ENCODE peak calls at places on chromosome 3, in four cellular contexts. One of them, this sample, is unnamed.

GRCh38 chr3:195207056-195207455 is 63.9 kb downstream of the XXYLT1 start:
- DNase-seq in K562: no peak
- DNase-seq in GM12878: no peak
- DNase-seq in H1: no peak
- DNase-seq in this sample: no peak

GRCh38 chr3:90033242-90033641 is 925.8 kb downstream of the EPHA3 start:
- DNase-seq in H1: no peak
- DNase-seq in K562: no peak
- DNase-seq in GM12878: no peak
- DNase-seq in this sample: no peak

GRCh38 chr3:49388416-49388815 is 23.4 kb downstream of the RHOA start:
- DNase-seq in K562: no peak
- DNase-seq in H1: no peak
- DNase-seq in GM12878: no peak
- DNase-seq in this sample: no peak

GRCh38 chr3:197231326-197231725 is 67.1 kb downstream of the DLG1 start:
- DNase-seq in K562: no peak
- DNase-seq in GM12878: no peak
- DNase-seq in H1: no peak
- DNase-seq in this sample: no peak

GRCh38 chr3:83074485-83074884 is 1313.0 kb upstream of the GBE1 start:
- DNase-seq in GM12878: no peak
- DNase-seq in K562: no peak
- DNase-seq in H1: no peak
- DNase-seq in this sample: no peak

GRCh38 chr3:194274424-194275085 is 76.6 kb downstream of the CPN2 start:
- DNase-seq in K562: no peak
- DNase-seq in GM12878: no peak
- DNase-seq in H1: no peak
- DNase-seq in this sample: no peak

GRCh38 chr3:52062499-52062898 is 6.1 kb upstream of the DUSP7 start:
- DNase-seq in GM12878: peak
- DNase-seq in H1: no peak
- DNase-seq in K562: no peak
- DNase-seq in this sample: no peak

GRCh38 chr3:28853830-28854229 is 427.0 kb upstream of the RBMS3 start:
- DNase-seq in K562: no peak
- DNase-seq in H1: no peak
- DNase-seq in GM12878: no peak
- DNase-seq in this sample: no peak

GRCh38 chr3:127655641-127656040 is 17.1 kb upstream of the ABTB1 start:
- DNase-seq in H1: no peak
- DNase-seq in GM12878: no peak
- DNase-seq in K562: no peak
- DNase-seq in this sample: no peak

GRCh38 chr3:4139462-4140140 is 163.6 kb upstream of the SETMAR start:
- DNase-seq in H1: no peak
- DNase-seq in GM12878: no peak
- DNase-seq in K562: no peak
- DNase-seq in this sample: no peak

GRCh38 chr3:184345678-184346144 is 8.3 kb downstream of the FAM131A start:
- DNase-seq in GM12878: no peak
- DNase-seq in K562: peak
- DNase-seq in H1: no peak
- DNase-seq in this sample: peak
- H3K9ac ChIP-seq in GM12878: no peak
- H3K9ac ChIP-seq in K562: peak
- H3K9ac ChIP-seq in H1: no peak
- H3K9ac ChIP-seq in this sample: no peak

DNA sequence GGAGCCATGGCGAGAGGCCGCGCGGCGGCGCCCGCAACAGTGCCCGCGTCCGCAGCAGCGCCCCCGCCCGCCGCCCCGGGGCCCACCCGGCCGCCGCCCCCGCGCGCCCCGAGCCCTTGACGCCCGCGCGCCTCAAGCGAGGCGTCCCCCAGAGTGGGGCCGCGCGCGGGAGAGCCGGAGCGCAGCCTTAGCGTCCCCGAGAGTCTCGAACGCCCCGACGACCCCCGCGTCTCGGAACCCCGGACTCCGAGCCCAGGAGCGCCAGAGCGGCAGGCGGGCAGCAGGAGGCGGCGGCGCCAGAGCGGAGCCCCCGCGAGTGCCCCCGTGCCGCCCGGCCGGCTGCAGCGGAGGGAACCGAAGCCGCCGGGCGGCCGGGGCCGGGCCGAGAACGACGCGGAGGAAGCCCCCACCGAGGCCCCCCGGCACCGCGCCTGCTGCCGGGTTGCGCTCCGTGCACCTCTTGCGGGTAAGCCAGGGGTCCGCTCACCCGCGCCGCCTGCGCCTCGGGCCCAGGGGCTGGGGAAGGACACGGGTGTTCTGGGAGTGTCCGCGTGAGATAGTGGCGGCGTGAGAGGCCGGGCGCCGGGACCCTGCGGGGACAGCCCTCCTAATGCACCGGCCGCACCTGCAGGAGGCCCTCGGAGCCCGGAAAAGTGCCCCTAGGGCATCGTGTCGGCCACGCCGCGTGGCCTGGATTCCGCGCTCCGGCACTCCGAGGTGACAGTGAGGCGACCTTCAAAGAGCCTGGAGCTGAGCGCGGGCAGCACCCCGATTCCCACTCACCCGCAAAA is 51.9 kb upstream of the ULK4 start:
- DNase-seq in K562: peak
- DNase-seq in GM12878: no peak
- DNase-seq in H1: no peak
- DNase-seq in this sample: peak
- TF ChIP-seq NRF1 in K562: peak
- TF ChIP-seq NRF1 in GM12878: no peak
- TF ChIP-seq NRF1 in H1: no peak
- TF ChIP-seq NRF1 in this sample: no peak

DNA sequence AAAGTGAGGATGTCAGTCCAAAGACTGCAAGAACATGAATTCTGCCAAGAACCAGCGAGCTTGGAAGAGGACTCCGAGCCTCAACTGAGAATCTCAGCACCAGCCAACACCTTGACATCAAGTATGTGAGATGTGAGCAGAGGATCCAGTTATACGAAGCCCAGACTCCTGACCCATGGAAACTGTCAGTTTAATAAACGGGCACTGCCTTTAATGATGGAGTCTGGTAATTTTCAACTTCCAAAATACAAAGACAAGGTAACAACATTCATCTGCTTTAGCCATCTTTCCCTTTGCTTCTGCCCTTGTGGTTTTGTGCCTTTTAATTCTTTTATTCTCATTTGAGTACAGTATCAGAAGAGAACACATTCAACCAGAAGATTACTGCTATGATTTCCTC is 211.9 kb downstream of the ULK4 start:
- DNase-seq in GM12878: no peak
- DNase-seq in K562: no peak
- DNase-seq in H1: no peak
- DNase-seq in this sample: no peak
- H3K9ac ChIP-seq in GM12878: no peak
- H3K9ac ChIP-seq in K562: no peak
- H3K9ac ChIP-seq in H1: no peak
- H3K9ac ChIP-seq in this sample: no peak

GRCh38 chr3:149382518-149382917 is 5.1 kb upstream of the TM4SF1 start:
- DNase-seq in K562: no peak
- DNase-seq in H1: no peak
- DNase-seq in GM12878: no peak
- DNase-seq in this sample: no peak
- TF ChIP-seq NRF1 in K562: no peak
- TF ChIP-seq NRF1 in H1: no peak
- TF ChIP-seq NRF1 in GM12878: no peak
- TF ChIP-seq NRF1 in this sample: no peak

DNA sequence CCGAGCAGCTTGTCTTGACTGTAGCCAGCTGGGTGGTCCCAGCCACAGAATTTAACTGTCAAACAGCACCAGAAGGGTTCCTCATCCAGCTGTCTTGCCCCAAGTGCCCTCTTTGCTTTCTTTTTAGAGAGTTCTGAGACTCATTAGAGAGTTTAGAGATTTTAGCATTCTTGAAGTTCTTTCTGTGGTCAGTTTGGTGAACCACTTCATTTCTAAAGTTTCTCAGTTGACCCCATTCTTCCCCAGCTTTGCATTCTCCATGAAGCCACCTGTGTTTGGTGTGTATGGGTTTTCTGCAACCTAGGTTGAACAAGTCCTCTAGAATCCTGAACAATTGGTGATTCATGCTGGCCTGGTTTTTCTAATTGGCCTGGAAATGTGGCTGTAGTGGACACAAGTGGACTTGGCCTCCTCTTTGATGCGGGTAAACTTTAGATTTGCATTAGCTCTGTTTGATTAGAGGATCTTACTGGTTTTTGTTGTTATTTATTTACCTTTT is 33.7 kb downstream of the FLNB start:
- DNase-seq in H1: no peak
- DNase-seq in K562: no peak
- DNase-seq in GM12878: peak
- DNase-seq in this sample: no peak
- H3K9ac ChIP-seq in H1: no peak
- H3K9ac ChIP-seq in K562: no peak
- H3K9ac ChIP-seq in GM12878: no peak
- H3K9ac ChIP-seq in this sample: no peak